ENCODE peak calls at places on chromosomes 3 and 15, in eight cellular contexts. K is EH, M is EL, G is HT1080, L is foreskin fibroblast, X is C1 segment of cervical spinal cord, A is left lung, W is NCI-H2081. C is an unnamed sample.

GRCh38 chr15:52361975-52362494 is 66.4 kb upstream of the MYO5C start:
- DNase-seq in K (no peak), M (no peak), G (no peak), L (no peak), X (peak), A (no peak), W (no peak), C (no peak)

GRCh38 chr15:50873935-50874353 is 34.5 kb upstream of the AP4E1 start:
- DNase-seq in K (no peak), M (no peak), G (no peak), L (no peak), X (no peak), A (no peak), W (no peak), C (no peak)

GRCh38 chr3:185200639-185201038 is 47.8 kb upstream of the C3orf70 start:
- DNase-seq in K (peak), M (peak), G (peak), L (peak), X (no peak), A (no peak), W (no peak), C (peak)

GRCh38 chr3:187678869-187679268 is 8.7 kb upstream of the SST start:
- DNase-seq in K (peak), M (peak), G (peak), L (peak), X (peak), A (no peak), W (peak), C (peak)

GRCh38 chr3:101623656-101624055 is 49.7 kb downstream of the PCNP start:
- DNase-seq in K (no peak), M (no peak), G (no peak), L (no peak), X (no peak), A (no peak), W (no peak), C (no peak)

GRCh38 chr3:85159376-85159775 is 200.6 kb downstream of the CADM2 start:
- DNase-seq in K (no peak), M (no peak), G (peak), L (peak), X (no peak), A (no peak), W (no peak), C (no peak)

GRCh38 chr3:8341853-8342252 is 159.8 kb upstream of the LMCD1 start:
- DNase-seq in K (peak), M (no peak), G (no peak), L (no peak), X (no peak), A (no peak), W (no peak), C (no peak)

GRCh38 chr3:101988591-101988990 is 139.3 kb downstream of the NFKBIZ start:
- DNase-seq in K (no peak), M (no peak), G (no peak), L (peak), X (no peak), A (no peak), W (no peak), C (no peak)

GRCh38 chr3:123286308-123287023 is 84.7 kb downstream of the SEC22A start:
- DNase-seq in K (peak), M (peak), G (peak), L (peak), X (no peak), A (no peak), W (peak), C (peak)

GRCh38 chr3:13600950-13601691 is 52.2 kb downstream of the FBLN2 start:
- DNase-seq in K (peak), M (peak), G (peak), L (peak), X (no peak), A (no peak), W (no peak), C (no peak)

GRCh38 chr15:72117448-72117697 is 577 bp downstream of the MYO9A start:
- DNase-seq in K (peak), M (peak), G (peak), L (peak), X (no peak), A (peak), W (no peak), C (peak)

GRCh38 chr3:57706462-57706861 is 13.6 kb upstream of the DENND6A start:
- DNase-seq in K (peak), M (peak), G (peak), L (peak), X (no peak), A (no peak), W (no peak), C (peak)

GRCh38 chr3:182028081-182028480 is 316.4 kb downstream of the SOX2 start:
- DNase-seq in K (no peak), M (no peak), G (peak), L (no peak), X (no peak), A (no peak), W (no peak), C (no peak)

GRCh38 chr15:28873585-28874139 is 12.1 kb upstream of the APBA2 start:
- DNase-seq in K (peak), M (no peak), G (no peak), L (peak), X (no peak), A (no peak), W (no peak), C (no peak)

GRCh38 chr3:64818196-64818595 is 130.4 kb upstream of the ADAMTS9 start:
- DNase-seq in K (no peak), M (no peak), G (no peak), L (no peak), X (no peak), A (no peak), W (no peak), C (no peak)

GRCh38 chr15:27201425-27201824 is 230.4 kb downstream of the GABRG3 start:
- DNase-seq in K (no peak), M (no peak), G (no peak), L (no peak), X (no peak), A (no peak), W (no peak), C (no peak)

GRCh38 chr3:70053293-70053692 is 53.8 kb downstream of the SAMMSON start:
- DNase-seq in K (no peak), M (no peak), G (peak), L (no peak), X (no peak), A (no peak), W (no peak), C (no peak)

GRCh38 chr15:52658955-52659354 is 20.2 kb downstream of the ATOSA start:
- DNase-seq in K (no peak), M (no peak), G (peak), L (peak), X (no peak), A (no peak), W (no peak), C (no peak)

GRCh38 chr3:127455541-127456450 is 134.7 kb downstream of the TPRA1 start:
- DNase-seq in K (peak), M (peak), G (peak), L (peak), X (peak), A (peak), W (peak), C (no peak)

C was measured in pulmonary artery endothelial cell.